ENCODE peak calls at places on chromosomes 5 and 9, in seven cellular contexts. V, E, A, K, F, P and T are unnamed samples.

GRCh38 chr5:58794875-58795274 is 212.0 kb downstream of the RAB3C start:
- DNase-seq in P (no peak), A (no peak), E (no peak), V (no peak), K (no peak), F (no peak), T (no peak)

GRCh38 chr9:20043461-20043860 is 254.6 kb upstream of the SLC24A2 start:
- DNase-seq in A (no peak), P (no peak), E (no peak), V (no peak), K (no peak), F (no peak), T (no peak)

GRCh38 chr5:85096426-85096825 is 711.7 kb upstream of the EDIL3 start:
- DNase-seq in K (peak), P (no peak), E (no peak), F (no peak), A (no peak), V (no peak), T (peak)

GRCh38 chr9:112041536-112042243 is 133.4 kb downstream of the SUSD1 start:
- DNase-seq in F (peak), E (peak), P (peak), K (peak), V (peak), A (peak), T (peak)

GRCh38 chr5:67094476-67095300 is 101.9 kb downstream of the CD180 start:
- DNase-seq in P (no peak), A (peak), V (peak), F (no peak), K (peak), E (no peak), T (peak)

GRCh38 chr5:145495741-145496140 is 339.4 kb downstream of the PRELID2 start:
- DNase-seq in A (peak), E (peak), F (peak), V (peak), K (peak), P (peak), T (peak)

GRCh38 chr5:158287643-158288228 is 428.8 kb upstream of the CLINT1 start:
- DNase-seq in A (peak), E (no peak), F (peak), P (no peak), K (peak), V (peak), T (peak)

GRCh38 chr5:56685503-56686217 is 129.7 kb upstream of the MAP3K1 start:
- DNase-seq in A (no peak), P (no peak), V (no peak), K (peak), F (no peak), E (no peak), T (no peak)

GRCh38 chr5:133130387-133131118 is 78.7 kb downstream of the HSPA4 start:
- DNase-seq in P (no peak), F (peak), K (no peak), A (peak), V (no peak), E (peak), T (no peak)

GRCh38 chr5:94830520-94830919 is 212.1 kb downstream of the SLF1 start:
- DNase-seq in K (no peak), V (peak), A (peak), P (no peak), E (peak), F (peak), T (no peak)

GRCh38 chr9:29214162-29214520 is 1640.9 kb upstream of the C9orf72 start:
- DNase-seq in V (no peak), E (no peak), P (no peak), F (peak), A (peak), K (peak), T (no peak)

GRCh38 chr5:180201051-180201987 is 7.7 kb downstream of the RASGEF1C start:
- DNase-seq in P (no peak), A (no peak), F (peak), V (peak), E (peak), K (no peak), T (no peak)
- H3K4me3 ChIP-seq in P (no peak), A (no peak), F (no peak), V (no peak), E (no peak), K (no peak), T (no peak)

GRCh38 chr9:135073081-135073740 is 14.3 kb upstream of the OLFM1 start:
- DNase-seq in A (no peak), K (no peak), E (no peak), P (no peak), V (no peak), F (no peak), T (no peak)
- TF ChIP-seq EZH2 in A (no peak), K (no peak), E (no peak), P (no peak), V (no peak), F (no peak), T (no peak)

GRCh38 chr5:73030531-73030930 is 74.7 kb downstream of the FCHO2 start:
- DNase-seq in K (peak), V (peak), E (no peak), P (no peak), F (peak), A (peak), T (peak)
- H3K4me3 ChIP-seq in K (no peak), V (peak), E (no peak), P (peak), F (no peak), A (peak), T (no peak)

GRCh38 chr5:73300520-73301207 is 127.7 kb downstream of the TMEM174 start:
- DNase-seq in V (no peak), F (peak), P (no peak), K (peak), A (no peak), E (no peak), T (no peak)

GRCh38 chr5:73299017-73299630 is 126.1 kb downstream of the TMEM174 start:
- DNase-seq in P (no peak), V (peak), A (peak), E (no peak), F (peak), K (no peak), T (no peak)

GRCh38 chr5:73301208-73302088 is 128.5 kb downstream of the TMEM174 start:
- DNase-seq in K (no peak), P (no peak), E (no peak), V (no peak), A (no peak), F (no peak), T (no peak)

GRCh38 chr5:73298251-73299016 is 125.4 kb downstream of the TMEM174 start:
- DNase-seq in E (no peak), K (no peak), F (no peak), V (no peak), P (no peak), A (peak), T (no peak)

GRCh38 chr5:73299665-73300435 is 126.9 kb downstream of the TMEM174 start:
- DNase-seq in E (no peak), F (no peak), V (no peak), A (no peak), K (no peak), P (no peak), T (no peak)
- TF ChIP-seq EZH2 in E (no peak), F (no peak), V (no peak), A (no peak), K (no peak), P (no peak), T (peak)

DNA sequence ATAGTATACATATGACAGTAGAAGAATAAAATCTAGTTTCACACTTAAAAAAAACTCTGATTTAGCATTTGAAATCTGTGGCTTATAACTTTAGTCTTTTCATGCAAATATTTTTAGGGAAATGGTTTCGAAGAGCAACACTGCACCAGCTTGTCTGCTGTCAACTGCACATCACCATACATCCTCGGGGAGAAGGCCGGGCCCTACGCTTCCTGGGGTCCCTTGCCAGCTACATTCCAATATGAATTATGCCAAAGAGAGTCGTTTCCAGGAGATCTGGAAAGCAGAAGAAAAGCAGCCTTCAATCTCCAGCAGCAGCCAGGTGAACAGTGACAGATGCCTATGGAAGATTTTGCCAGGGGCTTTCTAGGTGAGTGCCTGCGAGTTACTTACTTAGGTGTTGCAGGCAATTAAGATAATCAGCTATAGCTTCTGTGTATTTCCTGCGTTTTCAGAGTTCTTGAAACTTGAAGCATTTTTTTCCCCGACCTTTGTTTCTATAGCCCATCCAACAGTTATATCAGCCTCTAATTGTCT is 166.7 kb downstream of the TRPM3 start:
- DNase-seq in F (no peak), E (no peak), K (no peak), A (no peak), P (no peak), V (no peak), T (no peak)
- H3K4me3 ChIP-seq in F (no peak), E (no peak), K (no peak), A (no peak), P (peak), V (peak), T (peak)

DNA sequence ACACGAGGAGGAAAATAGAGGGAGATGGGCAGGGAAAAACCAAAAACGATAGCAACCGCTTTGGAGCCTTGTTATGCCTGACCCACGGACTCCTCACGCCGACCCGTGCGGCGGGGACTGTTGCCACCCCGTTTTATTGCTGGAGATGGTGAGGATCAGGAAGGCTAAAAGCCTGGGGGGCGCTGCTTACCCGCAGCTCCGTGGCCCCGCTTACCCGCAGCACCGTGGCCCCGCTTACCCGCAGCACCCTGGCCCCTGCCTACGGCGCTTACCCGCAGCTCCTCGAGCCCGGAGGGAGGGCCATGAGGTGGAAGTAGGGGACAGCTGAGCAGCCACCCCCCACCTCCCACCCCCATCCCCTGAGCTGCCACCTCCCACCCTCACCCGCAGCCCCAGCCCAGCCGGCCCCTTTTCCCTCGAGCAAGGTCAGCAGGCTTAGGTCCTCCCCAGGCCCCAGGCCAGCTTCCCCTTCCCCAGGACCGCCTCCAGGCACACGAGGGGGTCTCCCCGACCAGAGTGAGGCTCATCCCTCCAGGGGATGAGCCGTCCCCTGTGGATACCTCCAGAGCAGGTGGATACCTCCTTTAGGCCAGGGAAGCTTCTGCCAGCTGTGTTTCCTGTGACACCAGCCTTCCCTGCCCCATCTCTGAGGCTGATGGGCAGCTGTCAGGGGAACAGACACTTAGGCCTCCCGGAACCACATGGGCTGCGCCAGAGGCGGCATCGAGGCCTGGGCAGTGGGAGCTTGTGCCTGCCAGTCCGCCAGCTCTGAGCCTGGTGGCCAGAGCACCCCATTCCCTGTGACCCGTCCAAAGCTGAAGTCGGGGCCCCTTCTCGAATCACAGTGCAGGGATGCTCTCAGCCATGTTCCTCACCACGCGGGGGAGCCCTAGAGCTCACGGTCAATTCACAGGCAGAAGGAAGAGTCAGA is 92.3 kb downstream of the LMX1B start:
- DNase-seq in A (peak), P (no peak), E (peak), V (peak), F (peak), K (no peak), T (no peak)
- TF ChIP-seq EZH2 in A (no peak), P (no peak), E (no peak), V (no peak), F (no peak), K (no peak), T (no peak)

GRCh38 chr9:89223398-89223977 is 44.9 kb upstream of the SHC3 start:
- DNase-seq in P (no peak), F (no peak), K (no peak), V (peak), A (no peak), E (no peak), T (no peak)

GRCh38 chr9:89215342-89215741 is 36.7 kb upstream of the SHC3 start:
- DNase-seq in P (no peak), V (no peak), K (no peak), A (no peak), F (no peak), E (no peak), T (no peak)

GRCh38 chr9:89213481-89213880 is 34.9 kb upstream of the SHC3 start:
- DNase-seq in K (no peak), P (no peak), V (no peak), E (no peak), F (no peak), A (no peak), T (no peak)

GRCh38 chr9:89219637-89220036 is 41.0 kb upstream of the SHC3 start:
- DNase-seq in A (no peak), K (no peak), P (no peak), F (no peak), E (no peak), V (no peak), T (no peak)

DNA sequence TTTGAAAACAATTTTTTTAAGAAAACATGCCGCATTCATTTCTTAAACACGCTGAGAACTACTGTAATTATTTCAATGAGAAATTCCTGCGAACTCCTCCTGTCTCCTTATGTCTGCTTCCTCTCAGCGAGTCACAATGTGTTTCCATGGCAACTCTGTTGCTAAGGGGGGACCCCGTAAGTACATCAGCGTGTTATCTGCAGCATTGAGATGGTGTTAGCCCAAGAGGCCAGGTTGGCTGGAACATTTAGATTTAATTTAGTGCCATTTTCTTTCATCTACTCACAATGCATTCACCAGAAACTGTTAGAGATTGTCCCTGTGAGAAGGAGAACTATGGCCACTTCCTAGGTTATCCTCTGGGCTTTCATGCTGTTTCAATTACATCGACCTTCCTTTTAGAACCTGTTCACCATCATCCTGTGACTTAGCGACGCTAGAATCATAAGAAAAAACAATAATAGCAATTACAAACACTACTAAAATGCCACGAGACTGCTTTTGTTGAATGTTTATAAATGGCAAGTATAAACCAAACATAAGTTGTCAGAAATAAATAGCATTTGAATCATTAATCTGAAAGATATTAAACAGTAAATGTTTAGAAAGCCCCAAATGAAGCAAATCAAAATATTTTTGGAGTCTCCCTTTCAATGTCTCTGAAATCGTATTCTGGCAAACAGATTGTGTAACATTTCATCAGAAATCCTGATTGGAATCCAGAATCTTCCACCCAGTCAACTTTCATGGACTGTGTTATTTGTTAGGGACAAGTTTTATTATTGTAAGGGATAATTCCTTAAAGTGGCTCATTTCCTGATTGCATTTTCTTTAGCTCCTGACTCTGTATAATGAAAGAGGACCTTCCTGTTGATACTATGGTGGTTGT is 39.7 kb upstream of the SHC3 start:
- DNase-seq in K (peak), V (peak), F (no peak), P (no peak), A (no peak), E (no peak), T (peak)
- H3K4me3 ChIP-seq in K (no peak), V (peak), F (no peak), P (no peak), A (no peak), E (no peak), T (no peak)

DNA sequence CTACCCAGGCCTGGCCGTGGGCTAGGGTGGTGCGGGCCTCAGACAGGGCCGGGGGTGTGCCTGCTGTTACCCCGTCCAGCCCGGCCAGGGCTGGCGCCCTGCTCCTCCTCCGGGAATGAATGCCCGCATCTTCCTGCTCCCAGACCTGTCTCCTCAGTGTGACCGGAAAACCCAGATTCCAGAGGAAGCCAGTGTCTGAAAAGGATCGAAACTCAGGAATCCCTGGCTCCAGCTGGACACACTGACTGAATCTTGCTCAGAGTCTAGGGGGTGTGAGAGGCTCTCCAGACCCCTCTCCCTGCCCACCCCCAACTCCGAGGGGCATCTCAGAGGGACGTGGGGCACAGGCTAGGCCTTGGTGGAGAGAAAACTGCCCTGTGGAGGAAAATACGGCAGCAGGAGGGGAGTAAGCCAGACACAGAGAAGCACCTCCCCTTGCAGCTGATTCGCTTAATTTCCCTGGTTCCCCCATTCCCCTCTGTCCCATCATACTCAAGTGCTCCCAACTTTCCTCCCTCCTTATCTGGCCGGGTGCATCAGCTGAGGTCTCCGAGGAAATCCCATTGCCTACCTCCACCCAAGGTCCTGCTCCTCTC is 3.7 kb downstream of the FLT4 start:
- DNase-seq in E (no peak), K (no peak), F (no peak), P (no peak), A (no peak), V (no peak), T (no peak)
- TF ChIP-seq EZH2 in E (no peak), K (no peak), F (no peak), P (no peak), A (no peak), V (no peak), T (no peak)

GRCh38 chr9:21967169-21967568 is 27.0 kb downstream of the CDKN2A start:
- DNase-seq in K (no peak), E (no peak), F (no peak), P (no peak), A (no peak), V (no peak), T (no peak)

GRCh38 chr9:21969011-21969935 is 24.9 kb downstream of the CDKN2A start:
- DNase-seq in F (no peak), P (no peak), K (no peak), E (no peak), A (no peak), V (peak), T (no peak)

GRCh38 chr9:21970001-21970799 is 24.0 kb downstream of the CDKN2A start:
- DNase-seq in A (no peak), E (no peak), F (no peak), P (no peak), K (no peak), V (no peak), T (no peak)

GRCh38 chr9:21967707-21968106 is 26.5 kb downstream of the CDKN2A start:
- DNase-seq in P (no peak), A (no peak), E (no peak), V (no peak), K (no peak), F (no peak), T (no peak)

GRCh38 chr9:21968331-21969010 is 25.7 kb downstream of the CDKN2A start:
- DNase-seq in F (no peak), E (no peak), V (peak), P (no peak), K (no peak), A (no peak), T (no peak)
- H3K4me3 ChIP-seq in F (no peak), E (no peak), V (peak), P (no peak), K (no peak), A (no peak), T (peak)

DNA sequence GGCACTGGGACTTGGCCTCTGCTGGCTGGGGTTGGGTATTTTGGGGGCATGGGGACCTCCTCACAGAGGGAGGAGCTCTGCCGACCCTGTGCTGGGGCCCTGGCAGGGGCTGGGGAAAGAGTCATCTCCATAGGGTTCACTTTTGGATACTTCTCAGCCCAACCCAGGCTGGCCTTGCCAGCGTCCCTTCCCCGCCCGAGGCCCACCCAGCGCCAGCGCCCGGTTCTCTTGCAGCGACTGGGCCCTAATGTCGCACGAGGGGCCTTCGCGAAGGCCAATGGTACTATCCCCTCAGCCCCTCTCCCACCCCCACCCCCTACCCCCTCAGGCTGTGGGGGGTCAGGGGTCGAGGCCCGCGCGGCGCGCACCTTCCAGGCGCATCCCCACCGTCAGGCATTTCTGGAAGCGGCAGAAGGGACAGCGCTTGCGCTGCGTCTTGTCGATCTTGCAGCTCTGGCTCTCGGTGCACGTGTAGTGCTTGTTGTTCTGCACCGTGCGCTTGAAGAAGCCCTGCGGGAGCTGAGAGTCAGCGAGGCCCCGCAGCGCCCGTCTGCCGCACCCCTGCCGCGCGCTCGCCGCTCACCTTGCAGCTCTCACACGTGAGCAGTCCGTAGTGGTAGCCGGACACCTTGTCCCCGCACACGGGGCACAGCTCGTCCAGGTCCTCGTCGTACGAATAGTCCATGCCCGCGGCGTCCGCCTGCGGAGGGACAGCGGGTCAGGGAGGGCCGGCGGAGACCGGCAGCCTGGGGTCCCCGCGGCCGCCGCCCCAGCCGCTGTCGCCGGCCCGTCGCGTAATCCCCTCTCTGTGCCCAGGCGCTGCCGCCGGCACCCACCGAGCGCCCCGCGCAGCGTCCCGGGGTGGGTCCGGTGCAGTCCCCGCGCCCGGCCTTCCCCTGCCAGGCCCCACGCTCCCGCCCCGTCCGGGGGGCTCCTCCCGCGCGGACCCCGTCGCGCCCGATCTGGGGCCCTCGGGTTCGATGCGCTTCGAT is 4.2 kb downstream of the NR5A1 start:
- DNase-seq in K (no peak), V (peak), P (no peak), E (no peak), F (no peak), A (no peak), T (no peak)
- TF ChIP-seq EZH2 in K (peak), V (no peak), P (no peak), E (no peak), F (no peak), A (peak), T (peak)